ENCODE peak calls at places on chromosomes 5 and 9, in five cellular contexts. J is K562, C is PC-3, N is fibroblast of lung, F is mesenchymal stem cell. V is an unnamed sample. For H3K36me3 and H3K4me1, the result is how much of the 10 kb centered on the place peaks cover.

GRCh38 chr9:38062498-38063362 is 6.3 kb downstream of the SHB start:
- DNase-seq in J (peak), F (peak), N (peak), C (peak), V (peak)

GRCh38 chr9:4596165-4596922 is 65.8 kb upstream of the PLPP6 start:
- DNase-seq in C (no peak), J (no peak), F (no peak), N (no peak), V (no peak)

GRCh38 chr9:18707489-18708210 is 233.7 kb downstream of the ADAMTSL1 start:
- DNase-seq in N (no peak), J (no peak), C (no peak), F (no peak), V (peak)

GRCh38 chr5:177588413-177588909 is 3.5 kb upstream of the TMED9 start:
- DNase-seq in J (no peak), C (no peak), F (no peak), N (no peak), V (no peak)

GRCh38 chr9:108444400-108445358 is 411.1 kb downstream of the ACTL7B start:
- DNase-seq in C (peak), J (no peak), N (peak), F (peak), V (peak)

GRCh38 chr5:2756211-2756746 is 4.8 kb upstream of the IRX2 start:
- DNase-seq in C (peak), N (peak), J (no peak), F (no peak), V (peak)

GRCh38 chr5:78964889-78965288 is 20.2 kb downstream of the ARSB start:
- DNase-seq in C (peak), J (no peak), N (peak), F (peak), V (no peak)

GRCh38 chr9:100100268-100100667 is 1.2 kb downstream of the INVS start:
- DNase-seq in F (no peak), C (no peak), J (no peak), N (no peak), V (no peak)

GRCh38 chr5:163595851-163596399 is 90.5 kb downstream of the MAT2B start:
- DNase-seq in J (no peak), F (no peak), N (no peak), C (no peak), V (no peak)

GRCh38 chr5:56155085-56155484 is 78.0 kb downstream of the ANKRD55 start:
- DNase-seq in N (no peak), F (peak), J (no peak), C (no peak), V (no peak)

GRCh38 chr5:110653231-110653970 is 73.1 kb downstream of the TMEM232 start:
- DNase-seq in C (no peak), N (no peak), J (no peak), F (no peak), V (no peak)

GRCh38 chr5:179793470-179794139 is at the start of gene LTC4S:
- DNase-seq in C (no peak), F (no peak), N (peak), J (no peak), V (peak)

GRCh38 chr5:59845733-59846132 is 47.8 kb downstream of the PDE4D start:
- DNase-seq in J (no peak), C (no peak), F (peak), N (peak), V (no peak)

DNA sequence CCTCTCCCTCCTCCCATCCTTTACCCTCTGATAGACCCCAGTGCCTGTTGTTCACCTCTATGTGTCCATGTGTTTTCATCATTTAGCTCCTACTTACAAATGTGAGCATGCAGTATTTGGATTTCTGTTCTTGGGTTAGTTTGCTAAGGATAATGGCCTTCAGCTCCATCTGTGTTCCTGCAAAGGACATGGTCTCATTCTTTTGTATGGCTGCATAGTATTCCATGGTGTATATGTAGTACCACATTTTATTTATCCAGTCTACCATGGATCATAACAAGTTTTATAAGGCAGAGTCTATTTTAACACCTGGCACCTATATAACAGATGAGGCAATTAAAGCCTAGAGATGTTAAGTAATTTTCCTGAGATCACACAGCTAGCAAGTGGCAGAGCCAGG is 7.4 kb downstream of the YTHDC2 start:
- DNase-seq in F (no peak), N (no peak), C (no peak), J (no peak), V (no peak)
- H3K36me3 ChIP-seq in F (under half), N (under half), C (under half), J (under half), V (under half)

DNA sequence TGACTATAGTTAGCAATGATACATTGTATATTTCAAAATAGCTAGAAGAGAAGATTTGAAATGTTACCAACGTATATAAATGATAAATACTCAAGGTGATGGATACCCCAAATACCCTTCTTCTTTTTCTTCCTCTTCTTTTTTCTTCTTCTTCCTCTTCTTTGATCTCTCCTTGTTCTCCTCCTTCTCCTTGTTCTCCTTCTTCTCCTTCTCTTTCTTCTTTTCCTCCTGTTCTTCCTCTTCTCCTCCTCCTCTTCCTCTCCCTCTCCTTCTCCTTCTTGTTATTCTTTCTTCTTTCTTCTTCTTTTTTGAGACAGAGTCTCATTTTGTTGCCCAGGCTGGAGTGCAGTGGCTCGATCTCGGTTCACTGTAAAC is 616 bp upstream of the SPEF2 start:
- DNase-seq in F (no peak), N (no peak), J (no peak), C (no peak), V (no peak)
- H2AFZ ChIP-seq in F (no peak), N (peak), J (no peak), C (peak), V (peak)

DNA sequence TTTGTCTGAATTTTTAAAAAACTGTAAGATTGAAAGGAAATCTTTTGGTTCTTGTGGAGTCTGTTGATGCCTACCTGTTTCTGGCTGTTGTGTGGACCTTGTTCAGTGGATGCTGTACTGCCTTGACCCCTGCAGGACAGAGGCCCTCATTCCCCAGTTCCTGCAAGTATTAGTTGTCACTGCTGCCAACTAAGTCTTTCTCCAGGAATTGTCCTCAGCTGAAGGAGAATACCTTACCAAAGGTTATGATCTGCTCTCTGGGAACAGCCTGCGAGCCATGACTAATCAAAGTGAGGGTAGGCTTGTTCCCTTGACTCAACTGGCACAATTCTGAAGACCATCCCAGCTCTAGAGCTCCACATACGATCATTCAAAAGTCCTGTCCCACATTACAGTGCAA is 145.3 kb upstream of the FST start:
- DNase-seq in C (peak), N (no peak), F (peak), J (no peak), V (no peak)
- H3K4me1 ChIP-seq in C (half or more), N (under half), F (under half), J (under half), V (under half)

GRCh38 chr9:111399211-111399739 is 69.3 kb upstream of the OR2K2 start:
- DNase-seq in N (no peak), C (no peak), F (no peak), J (no peak), V (no peak)

GRCh38 chr9:111399772-111400563 is 69.9 kb upstream of the OR2K2 start:
- DNase-seq in N (no peak), J (no peak), C (peak), F (peak), V (peak)

GRCh38 chr9:111405701-111406100 is 75.7 kb upstream of the OR2K2 start:
- DNase-seq in F (no peak), J (no peak), C (no peak), N (no peak), V (no peak)

GRCh38 chr9:111400564-111400898 is 70.5 kb upstream of the OR2K2 start:
- DNase-seq in F (peak), C (no peak), J (no peak), N (peak), V (no peak)
- H3K36me3 ChIP-seq in F (half or more), C (half or more), J (half or more), N (under half), V (half or more)

GRCh38 chr5:160423025-160423554 is 1.4 kb downstream of the PTTG1 start:
- DNase-seq in F (no peak), J (no peak), C (peak), N (no peak), V (no peak)
- H2AFZ ChIP-seq in F (no peak), J (no peak), C (no peak), N (no peak), V (peak)

GRCh38 chr9:127904888-127905728 is 5.7 kb upstream of the ST6GALNAC6 start:
- DNase-seq in N (no peak), F (no peak), J (no peak), C (no peak), V (peak)
- H3K4me1 ChIP-seq in N (under half), F (under half), J (half or more), C (under half), V (under half)

DNA sequence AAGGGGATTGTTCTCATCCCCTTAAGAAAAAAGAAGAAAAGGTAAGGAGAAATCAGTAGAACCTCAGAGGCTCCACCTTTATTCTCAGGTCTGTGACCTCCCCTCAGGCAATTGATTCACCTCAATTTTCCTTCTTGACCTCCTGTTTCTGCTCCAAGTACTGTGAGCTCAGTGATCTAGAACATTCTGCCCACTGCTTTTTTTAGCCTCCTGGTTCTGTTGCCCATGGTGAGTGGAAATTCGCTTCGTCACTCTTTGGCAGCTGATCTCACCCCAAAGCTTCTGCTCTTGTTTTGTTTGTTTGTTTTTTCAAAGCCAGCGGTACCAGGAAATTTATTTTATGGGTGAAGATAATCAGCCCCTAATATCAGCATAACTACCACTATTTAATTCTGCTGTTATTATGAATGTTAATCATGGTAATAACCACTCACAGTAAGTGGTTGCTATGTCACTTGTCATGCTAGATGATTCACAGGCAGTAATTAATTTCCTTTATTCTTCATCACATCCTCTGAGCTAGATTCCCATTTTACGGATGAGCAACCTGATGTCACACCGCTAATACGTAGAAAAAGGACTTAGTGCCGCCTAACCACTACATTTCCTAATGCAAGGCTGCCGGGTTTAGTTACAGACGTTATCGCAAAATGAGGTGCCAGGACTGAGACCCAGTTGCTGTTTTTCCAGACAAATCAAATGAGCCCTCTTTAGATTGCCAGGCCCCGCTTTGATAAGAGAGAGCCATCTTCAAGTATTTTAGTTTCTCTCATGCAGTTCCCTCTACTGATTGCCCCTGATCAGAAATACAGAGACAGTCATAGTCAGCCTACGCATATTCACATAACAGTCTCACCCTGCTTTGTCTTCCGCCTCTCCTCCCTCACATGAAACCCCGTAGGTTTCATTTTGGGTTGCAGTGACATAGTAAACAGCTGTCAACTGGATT is 78.2 kb downstream of the CYFIP2 start:
- DNase-seq in N (no peak), F (no peak), J (no peak), C (no peak), V (no peak)
- H3K36me3 ChIP-seq in N (under half), F (under half), J (under half), C (under half), V (under half)

DNA sequence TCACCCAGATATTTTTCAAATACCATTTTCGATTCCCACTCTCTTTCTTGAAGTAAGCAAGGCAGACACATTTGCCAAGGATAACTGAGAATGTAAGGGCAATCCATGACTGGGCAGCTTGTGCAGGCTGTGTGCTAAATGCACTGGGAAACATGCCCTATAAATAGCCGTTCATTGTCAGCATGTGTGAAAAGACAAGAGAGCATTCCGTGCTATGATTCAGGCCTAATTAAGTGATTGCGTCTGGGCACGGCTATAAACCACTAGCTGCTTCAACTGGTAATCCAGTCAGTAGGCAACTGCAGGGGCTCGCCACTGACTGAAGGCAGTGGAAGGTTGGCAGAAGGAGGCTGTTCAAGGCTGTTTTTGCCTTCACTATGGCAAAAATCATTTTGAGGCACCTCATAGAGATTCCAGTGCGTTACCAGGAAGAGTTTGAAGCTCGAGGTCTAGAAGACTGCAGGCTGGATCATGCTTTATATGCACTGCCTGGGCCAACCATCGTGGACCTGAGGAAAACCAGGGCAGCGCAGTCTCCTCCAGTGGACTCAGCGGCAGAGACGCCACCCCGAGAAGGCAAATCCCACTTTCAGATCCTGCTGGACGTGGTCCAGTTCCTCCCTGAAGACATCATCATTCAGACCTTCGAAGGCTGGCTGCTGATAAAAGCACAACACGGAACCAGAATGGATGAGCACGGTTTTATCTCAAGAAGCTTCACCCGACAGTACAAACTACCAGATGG is at the start of gene HSPB3:
- DNase-seq in F (peak), J (no peak), C (no peak), N (peak), V (peak)
- H2AFZ ChIP-seq in F (no peak), J (no peak), C (no peak), N (no peak), V (no peak)

DNA sequence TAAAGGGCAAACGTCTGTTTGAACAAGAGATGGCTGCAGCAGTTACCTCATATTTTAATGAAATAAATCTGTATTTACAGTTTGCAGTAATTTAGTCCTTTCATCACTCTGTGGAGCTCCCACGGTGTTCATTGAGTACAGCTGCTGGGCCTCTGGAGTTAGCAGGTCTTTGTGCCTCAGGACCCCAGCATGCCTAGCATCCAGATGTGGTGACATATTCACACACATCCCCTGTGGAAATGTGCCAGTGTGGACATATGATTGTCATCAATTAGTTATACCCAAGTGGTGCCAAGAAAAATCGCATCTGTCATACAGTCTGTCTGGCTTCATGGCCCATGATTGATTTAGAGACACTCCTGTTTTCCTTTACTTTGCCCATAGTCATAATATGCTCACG is 77.3 kb downstream of the NNT start:
- DNase-seq in N (no peak), J (no peak), C (no peak), F (no peak), V (no peak)
- H3K4me1 ChIP-seq in N (under half), J (under half), C (under half), F (under half), V (under half)

GRCh38 chr5:172101547-172102225 is 86.3 kb downstream of the STK10 start:
- DNase-seq in C (no peak), J (no peak), N (no peak), F (no peak), V (peak)
- H3K36me3 ChIP-seq in C (under half), J (under half), N (under half), F (half or more), V (under half)

V was measured in osteoblast.